ENCODE peak calls at places on chromosomes 12 and 14, in seven cellular contexts. G, Z, E, L, D, F and V are unnamed samples.

GRCh38 chr14:102086346-102086971 is 385 bp downstream of the HSP90AA1 start:
- DNase-seq in G (no peak), Z (no peak), E (no peak), L (peak), D (peak), F (no peak), V (peak)

GRCh38 chr14:86570371-86570770 is 1040.4 kb downstream of the FLRT2 start:
- DNase-seq in G (no peak), Z (no peak), E (no peak), L (no peak), D (no peak), F (no peak), V (no peak)

GRCh38 chr14:76768201-76768656 is 7.0 kb downstream of the VASH1 start:
- DNase-seq in G (no peak), Z (no peak), E (no peak), L (no peak), D (peak), F (peak), V (peak)

GRCh38 chr14:101626331-101626730 is 65.0 kb downstream of the DIO3 start:
- DNase-seq in G (no peak), Z (no peak), E (no peak), L (no peak), D (no peak), F (no peak), V (no peak)

GRCh38 chr12:122067966-122068365 is 10.6 kb upstream of the MLXIP start:
- DNase-seq in G (no peak), Z (no peak), E (no peak), L (peak), D (no peak), F (peak), V (no peak)

GRCh38 chr14:93083898-93084297 is 31.8 kb downstream of the ITPK1 start:
- DNase-seq in G (no peak), Z (no peak), E (no peak), L (no peak), D (no peak), F (no peak), V (no peak)

GRCh38 chr12:109710747-109711595 is 2.7 kb upstream of the FAM222A start:
- DNase-seq in G (peak), Z (peak), E (no peak), L (peak), D (no peak), F (no peak), V (no peak)

GRCh38 chr14:34018564-34019244 is 67.8 kb upstream of the EGLN3 start:
- DNase-seq in G (no peak), Z (no peak), E (no peak), L (no peak), D (no peak), F (peak), V (no peak)

GRCh38 chr12:70660620-70661219 is 23.5 kb upstream of the PTPRB start:
- DNase-seq in G (no peak), Z (no peak), E (no peak), L (peak), D (no peak), F (no peak), V (peak)

GRCh38 chr12:47832263-47832933 is 12.7 kb upstream of the HDAC7 start:
- DNase-seq in G (no peak), Z (no peak), E (no peak), L (no peak), D (no peak), F (no peak), V (no peak)

GRCh38 chr14:100067971-100068959 is 3.0 kb downstream of the EVL start:
- DNase-seq in G (no peak), Z (no peak), E (no peak), L (peak), D (no peak), F (peak), V (peak)

GRCh38 chr14:74841230-74842207 is 34.4 kb downstream of the PROX2 start:
- DNase-seq in G (no peak), Z (no peak), E (no peak), L (no peak), D (no peak), F (peak), V (no peak)

GRCh38 chr14:53113992-53114391 is 39.1 kb downstream of the DDHD1 start:
- DNase-seq in G (no peak), Z (no peak), E (no peak), L (no peak), D (no peak), F (no peak), V (no peak)

GRCh38 chr12:26112703-26113147 is 12.1 kb downstream of the BHLHE41 start:
- DNase-seq in G (no peak), Z (no peak), E (no peak), L (peak), D (no peak), F (no peak), V (no peak)

GRCh38 chr14:92952497-92953298 is 29.7 kb downstream of the CHGA start:
- DNase-seq in G (no peak), Z (no peak), E (no peak), L (no peak), D (no peak), F (no peak), V (no peak)

GRCh38 chr12:98296462-98297079 is 218.8 kb upstream of the TMPO start:
- DNase-seq in G (no peak), Z (no peak), E (no peak), L (no peak), D (no peak), F (no peak), V (no peak)

GRCh38 chr12:23473071-23473470 is 476.4 kb downstream of the SOX5 start:
- DNase-seq in G (no peak), Z (no peak), E (no peak), L (no peak), D (no peak), F (no peak), V (no peak)

GRCh38 chr12:7934153-7934552 is 1.8 kb downstream of the SLC2A3 start:
- DNase-seq in G (no peak), Z (no peak), E (no peak), L (no peak), D (no peak), F (no peak), V (peak)

GRCh38 chr14:28609228-28609828 is 157.3 kb upstream of the FOXG1 start:
- DNase-seq in G (peak), Z (peak), E (peak), L (peak), D (peak), F (no peak), V (peak)

GRCh38 chr12:30169839-30170591 is 386.3 kb upstream of the TMTC1 start:
- DNase-seq in G (no peak), Z (no peak), E (peak), L (no peak), D (no peak), F (no peak), V (no peak)

GRCh38 chr14:77181603-77182437 is at the start of gene TMEM63C:
- DNase-seq in G (peak), Z (peak), E (peak), L (no peak), D (peak), F (peak), V (peak)

GRCh38 chr14:75832621-75833297 is 149.0 kb downstream of the TGFB3 start:
- DNase-seq in G (no peak), Z (no peak), E (no peak), L (peak), D (no peak), F (no peak), V (peak)

GRCh38 chr14:73753043-73753886 is 39.1 kb upstream of the PNMA1 start:
- DNase-seq in G (peak), Z (no peak), E (no peak), L (no peak), D (peak), F (no peak), V (peak)

GRCh38 chr12:84924956-84925355 is 12.4 kb upstream of the SLC6A15 start:
- DNase-seq in G (no peak), Z (no peak), E (no peak), L (peak), D (no peak), F (no peak), V (no peak)

GRCh38 chr12:84922721-84923120 is 10.1 kb upstream of the SLC6A15 start:
- DNase-seq in G (no peak), Z (no peak), E (no peak), L (peak), D (no peak), F (no peak), V (no peak)

GRCh38 chr12:84920331-84920730 is 7.7 kb upstream of the SLC6A15 start:
- DNase-seq in G (no peak), Z (no peak), E (no peak), L (peak), D (no peak), F (no peak), V (no peak)

GRCh38 chr12:84919271-84919670 is 6.7 kb upstream of the SLC6A15 start:
- DNase-seq in G (no peak), Z (no peak), E (no peak), L (peak), D (no peak), F (no peak), V (no peak)
- TF ChIP-seq RFX5 in G (no peak), Z (no peak), E (no peak), L (no peak), D (no peak), F (no peak), V (no peak)

GRCh38 chr12:58966939-58967338 is 46.6 kb upstream of the LRIG3 start:
- DNase-seq in G (no peak), Z (no peak), E (no peak), L (peak), D (no peak), F (no peak), V (no peak)
- TF ChIP-seq RFX5 in G (no peak), Z (no peak), E (no peak), L (no peak), D (no peak), F (no peak), V (no peak)

DNA sequence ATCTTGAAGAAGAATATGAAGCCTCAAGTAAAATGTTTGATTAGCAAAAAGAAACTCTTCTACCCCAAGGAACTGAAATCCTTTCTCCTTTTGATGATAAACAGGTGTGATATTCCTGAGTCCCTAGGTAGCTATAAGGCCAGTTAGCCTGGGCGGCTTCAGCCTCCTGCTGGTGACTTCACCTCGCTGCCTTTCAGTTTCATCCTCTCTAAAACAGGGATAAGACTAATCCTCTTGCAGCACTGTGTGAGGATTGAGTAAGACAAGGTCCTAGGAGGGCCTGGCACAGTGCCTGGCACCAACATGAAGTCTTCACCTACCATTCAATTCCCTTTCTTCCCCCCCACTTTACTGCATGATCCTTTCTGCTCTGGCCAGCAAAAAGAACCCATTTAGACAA is 42.1 kb downstream of the CIT start:
- DNase-seq in G (no peak), Z (no peak), E (no peak), L (peak), D (no peak), F (no peak), V (no peak)
- TF ChIP-seq RFX5 in G (no peak), Z (no peak), E (no peak), L (no peak), D (no peak), F (no peak), V (no peak)

DNA sequence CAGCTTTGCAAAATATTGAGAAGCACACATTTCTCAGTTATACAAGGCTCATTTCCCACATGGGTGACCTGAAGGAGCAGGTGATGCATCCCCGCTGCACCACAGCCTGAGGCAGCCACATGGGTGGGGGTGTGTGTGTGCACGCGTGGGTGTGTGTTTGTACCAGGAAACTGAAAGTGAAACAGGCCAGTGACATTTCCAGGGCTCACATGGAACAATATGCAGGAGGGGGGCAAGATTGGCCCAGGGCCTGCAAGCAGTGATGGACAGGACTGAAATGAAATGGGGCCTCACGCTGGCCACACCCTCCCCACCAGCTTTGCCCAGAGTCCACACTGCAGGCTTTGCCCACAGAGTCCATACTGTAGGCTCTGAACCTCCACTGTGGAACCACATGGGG is 154.2 kb upstream of the PARP11 start:
- DNase-seq in G (peak), Z (no peak), E (no peak), L (peak), D (no peak), F (no peak), V (no peak)
- TF ChIP-seq RFX5 in G (no peak), Z (no peak), E (no peak), L (no peak), D (no peak), F (no peak), V (no peak)

DNA sequence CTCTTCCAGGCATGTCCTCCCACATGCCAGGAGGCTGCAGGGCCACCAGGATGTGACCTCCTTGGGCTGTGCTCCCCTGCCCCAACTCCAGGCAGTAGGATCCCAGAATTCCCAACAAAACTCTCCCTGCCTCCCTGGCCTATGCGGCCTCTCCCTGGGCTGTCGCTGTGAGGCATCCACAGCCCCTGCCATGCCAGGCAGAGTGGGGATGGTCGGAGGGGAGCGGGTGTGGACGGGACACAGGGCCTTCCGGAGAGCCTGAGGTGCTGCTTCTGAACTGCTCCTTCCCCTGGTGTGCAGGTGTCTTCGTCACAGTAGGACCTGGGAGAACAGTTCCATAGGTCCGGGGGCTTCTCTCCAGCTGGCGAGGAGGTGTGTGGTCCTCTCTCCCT is 18.3 kb downstream of the GPR132 start:
- DNase-seq in G (no peak), Z (no peak), E (no peak), L (no peak), D (no peak), F (no peak), V (no peak)
- TF ChIP-seq RFX5 in G (no peak), Z (no peak), E (no peak), L (no peak), D (no peak), F (no peak), V (no peak)

DNA sequence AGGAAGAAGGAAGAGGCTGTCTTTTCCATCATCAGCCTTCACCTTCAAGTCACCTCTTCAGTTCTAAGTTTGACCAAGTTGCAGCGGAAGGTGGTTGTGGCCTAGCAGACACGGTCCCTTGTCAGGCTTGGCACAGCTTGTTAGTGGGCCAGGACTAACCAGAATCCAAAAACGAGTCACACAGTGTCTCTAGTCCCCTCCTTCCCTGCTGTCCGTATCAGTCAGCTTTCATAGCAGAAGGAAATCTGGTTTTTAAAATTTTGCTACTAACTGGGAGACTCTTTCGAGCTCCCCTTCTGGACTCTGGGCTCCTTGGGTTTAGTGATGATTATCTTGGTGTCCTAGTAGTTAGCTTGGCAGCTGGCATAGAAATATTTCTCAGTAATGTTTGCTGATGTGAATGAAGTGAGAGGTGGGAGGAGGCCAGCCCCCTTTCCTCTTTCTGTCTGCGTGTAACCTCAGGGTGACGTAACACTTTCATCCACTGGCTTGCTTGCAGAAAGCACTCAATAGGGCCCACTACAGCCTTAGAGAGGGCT is 3.8 kb downstream of the ETV6 start:
- DNase-seq in G (no peak), Z (no peak), E (no peak), L (peak), D (no peak), F (peak), V (no peak)
- TF ChIP-seq RFX5 in G (no peak), Z (no peak), E (no peak), L (no peak), D (no peak), F (no peak), V (no peak)

GRCh38 chr14:31090872-31091764 is 64.9 kb upstream of the STRN3 start:
- DNase-seq in G (peak), Z (peak), E (no peak), L (peak), D (no peak), F (no peak), V (no peak)
- TF ChIP-seq RFX5 in G (no peak), Z (no peak), E (no peak), L (no peak), D (no peak), F (no peak), V (no peak)

DNA sequence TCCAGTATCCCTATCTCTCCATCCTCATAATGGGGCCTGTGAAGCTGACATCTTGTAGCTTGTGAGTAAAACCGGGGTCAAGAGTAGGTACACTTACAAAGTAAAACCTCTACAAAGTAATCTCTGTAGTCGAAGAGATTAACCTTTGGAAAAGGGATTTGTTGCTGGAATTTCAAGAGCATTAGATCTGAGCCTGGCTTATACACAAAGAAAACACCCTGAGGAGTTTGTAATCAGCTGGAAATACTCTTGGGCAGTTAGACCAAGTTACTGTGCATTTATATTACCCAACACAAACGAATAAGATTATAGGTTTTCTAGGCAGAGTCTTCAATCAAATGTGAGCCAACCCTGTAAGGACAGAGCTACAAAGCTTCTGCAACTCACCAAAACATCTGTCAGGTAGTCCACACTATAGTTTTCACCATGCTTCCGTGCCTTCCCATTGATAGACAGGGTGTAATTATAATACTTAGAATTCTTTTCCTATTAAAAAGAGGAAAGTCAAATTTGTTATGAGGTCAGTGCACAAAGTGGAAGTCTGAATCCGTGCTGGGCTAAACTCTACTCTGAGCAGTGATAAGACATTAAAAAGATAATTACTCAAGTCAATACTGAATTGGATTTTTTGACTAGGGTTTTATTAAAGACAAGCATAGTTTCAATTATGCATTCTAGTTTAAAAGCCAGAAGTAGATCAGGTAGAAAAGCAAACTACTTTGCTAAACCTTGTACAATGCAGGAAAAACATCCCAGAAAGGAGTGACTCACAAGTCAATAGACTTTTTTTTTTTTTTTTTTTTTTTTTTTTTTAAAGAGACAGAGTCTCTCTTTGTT is 14.6 kb downstream of the GNS start:
- DNase-seq in G (peak), Z (peak), E (no peak), L (peak), D (no peak), F (no peak), V (no peak)
- TF ChIP-seq RFX5 in G (no peak), Z (no peak), E (no peak), L (no peak), D (no peak), F (no peak), V (no peak)